ENCODE peak calls at places on chromosomes 16 and 17, in five cellular contexts. One of them, this sample, is unnamed.

GRCh38 chr17:13671771-13672170 is 70.0 kb upstream of the HS3ST3A1 start:
- DNase-seq in mesendoderm: peak
- DNase-seq in RPMI8226: no peak
- DNase-seq in stromal cell of bone marrow: no peak
- DNase-seq in stimulated activated CD4-positive, alpha-beta T cell treated with anti-CD3 and anti-CD28 coated beads, Interleukin-1b, Interleukin-23, amount 100 ng/mL, for 24 hours: peak
- DNase-seq in this sample: peak

GRCh38 chr16:55567382-55567781 is 898 bp downstream of the CAPNS2 start:
- DNase-seq in RPMI8226: no peak
- DNase-seq in stimulated activated CD4-positive, alpha-beta T cell treated with anti-CD3 and anti-CD28 coated beads, Interleukin-1b, Interleukin-23, amount 100 ng/mL, for 24 hours: no peak
- DNase-seq in mesendoderm: no peak
- DNase-seq in stromal cell of bone marrow: no peak
- DNase-seq in this sample: no peak

GRCh38 chr17:2108170-2108569 is 53.3 kb downstream of the HIC1 start:
- DNase-seq in RPMI8226: no peak
- DNase-seq in mesendoderm: no peak
- DNase-seq in stromal cell of bone marrow: peak
- DNase-seq in stimulated activated CD4-positive, alpha-beta T cell treated with anti-CD3 and anti-CD28 coated beads, Interleukin-1b, Interleukin-23, amount 100 ng/mL, for 24 hours: no peak
- DNase-seq in this sample: no peak

GRCh38 chr17:49522329-49522890 is 27.3 kb downstream of the NGFR start:
- DNase-seq in stromal cell of bone marrow: no peak
- DNase-seq in stimulated activated CD4-positive, alpha-beta T cell treated with anti-CD3 and anti-CD28 coated beads, Interleukin-1b, Interleukin-23, amount 100 ng/mL, for 24 hours: no peak
- DNase-seq in RPMI8226: no peak
- DNase-seq in mesendoderm: no peak
- DNase-seq in this sample: peak

GRCh38 chr17:44556854-44557606 is at the start of gene FZD2:
- DNase-seq in RPMI8226: peak
- DNase-seq in stimulated activated CD4-positive, alpha-beta T cell treated with anti-CD3 and anti-CD28 coated beads, Interleukin-1b, Interleukin-23, amount 100 ng/mL, for 24 hours: peak
- DNase-seq in stromal cell of bone marrow: peak
- DNase-seq in mesendoderm: peak
- DNase-seq in this sample: peak

GRCh38 chr17:65324977-65325376 is 187.8 kb downstream of the RGS9 start:
- DNase-seq in mesendoderm: no peak
- DNase-seq in stimulated activated CD4-positive, alpha-beta T cell treated with anti-CD3 and anti-CD28 coated beads, Interleukin-1b, Interleukin-23, amount 100 ng/mL, for 24 hours: no peak
- DNase-seq in RPMI8226: no peak
- DNase-seq in stromal cell of bone marrow: peak
- DNase-seq in this sample: no peak

GRCh38 chr17:61551255-61551742 is 39.7 kb downstream of the NACA2 start:
- DNase-seq in stimulated activated CD4-positive, alpha-beta T cell treated with anti-CD3 and anti-CD28 coated beads, Interleukin-1b, Interleukin-23, amount 100 ng/mL, for 24 hours: no peak
- DNase-seq in mesendoderm: peak
- DNase-seq in RPMI8226: peak
- DNase-seq in stromal cell of bone marrow: peak
- DNase-seq in this sample: peak

GRCh38 chr16:71961066-71962039 is 38.8 kb downstream of the PKD1L3 start:
- DNase-seq in mesendoderm: peak
- DNase-seq in RPMI8226: peak
- DNase-seq in stimulated activated CD4-positive, alpha-beta T cell treated with anti-CD3 and anti-CD28 coated beads, Interleukin-1b, Interleukin-23, amount 100 ng/mL, for 24 hours: peak
- DNase-seq in stromal cell of bone marrow: peak
- DNase-seq in this sample: peak

GRCh38 chr16:50908468-50908867 is 166.6 kb downstream of the CYLD start:
- DNase-seq in mesendoderm: no peak
- DNase-seq in stromal cell of bone marrow: no peak
- DNase-seq in stimulated activated CD4-positive, alpha-beta T cell treated with anti-CD3 and anti-CD28 coated beads, Interleukin-1b, Interleukin-23, amount 100 ng/mL, for 24 hours: no peak
- DNase-seq in RPMI8226: peak
- DNase-seq in this sample: no peak

GRCh38 chr16:11405331-11406176 is 60.3 kb downstream of the RMI2 start:
- DNase-seq in stromal cell of bone marrow: no peak
- DNase-seq in RPMI8226: peak
- DNase-seq in stimulated activated CD4-positive, alpha-beta T cell treated with anti-CD3 and anti-CD28 coated beads, Interleukin-1b, Interleukin-23, amount 100 ng/mL, for 24 hours: peak
- DNase-seq in mesendoderm: peak
- DNase-seq in this sample: peak

GRCh38 chr16:11251525-11252481 is 4.2 kb downstream of the SOCS1 start:
- DNase-seq in stromal cell of bone marrow: no peak
- DNase-seq in stimulated activated CD4-positive, alpha-beta T cell treated with anti-CD3 and anti-CD28 coated beads, Interleukin-1b, Interleukin-23, amount 100 ng/mL, for 24 hours: peak
- DNase-seq in mesendoderm: no peak
- DNase-seq in RPMI8226: peak
- DNase-seq in this sample: no peak

GRCh38 chr16:4481526-4481925 is 5.3 kb downstream of the HMOX2 start:
- DNase-seq in RPMI8226: no peak
- DNase-seq in stimulated activated CD4-positive, alpha-beta T cell treated with anti-CD3 and anti-CD28 coated beads, Interleukin-1b, Interleukin-23, amount 100 ng/mL, for 24 hours: no peak
- DNase-seq in mesendoderm: no peak
- DNase-seq in stromal cell of bone marrow: no peak
- DNase-seq in this sample: no peak

GRCh38 chr16:19137201-19137601 is 23.4 kb downstream of the ITPRIPL2 start:
- DNase-seq in stimulated activated CD4-positive, alpha-beta T cell treated with anti-CD3 and anti-CD28 coated beads, Interleukin-1b, Interleukin-23, amount 100 ng/mL, for 24 hours: no peak
- DNase-seq in RPMI8226: no peak
- DNase-seq in stromal cell of bone marrow: no peak
- DNase-seq in mesendoderm: no peak
- DNase-seq in this sample: no peak

GRCh38 chr17:68048996-68049395 is 13.5 kb downstream of the KPNA2 start:
- DNase-seq in stromal cell of bone marrow: no peak
- DNase-seq in mesendoderm: peak
- DNase-seq in stimulated activated CD4-positive, alpha-beta T cell treated with anti-CD3 and anti-CD28 coated beads, Interleukin-1b, Interleukin-23, amount 100 ng/mL, for 24 hours: no peak
- DNase-seq in RPMI8226: no peak
- DNase-seq in this sample: peak

GRCh38 chr16:25063102-25063501 is 47.9 kb upstream of the ARHGAP17 start:
- DNase-seq in RPMI8226: no peak
- DNase-seq in stimulated activated CD4-positive, alpha-beta T cell treated with anti-CD3 and anti-CD28 coated beads, Interleukin-1b, Interleukin-23, amount 100 ng/mL, for 24 hours: no peak
- DNase-seq in mesendoderm: no peak
- DNase-seq in stromal cell of bone marrow: no peak
- DNase-seq in this sample: no peak

GRCh38 chr17:62562656-62563055 is 64.8 kb upstream of the MRC2 start:
- DNase-seq in stromal cell of bone marrow: peak
- DNase-seq in stimulated activated CD4-positive, alpha-beta T cell treated with anti-CD3 and anti-CD28 coated beads, Interleukin-1b, Interleukin-23, amount 100 ng/mL, for 24 hours: no peak
- DNase-seq in mesendoderm: no peak
- DNase-seq in RPMI8226: no peak
- DNase-seq in this sample: no peak

GRCh38 chr17:12800855-12801365 is 11.6 kb downstream of the ARHGAP44 start:
- DNase-seq in stimulated activated CD4-positive, alpha-beta T cell treated with anti-CD3 and anti-CD28 coated beads, Interleukin-1b, Interleukin-23, amount 100 ng/mL, for 24 hours: no peak
- DNase-seq in RPMI8226: no peak
- DNase-seq in stromal cell of bone marrow: no peak
- DNase-seq in mesendoderm: no peak
- DNase-seq in this sample: no peak

GRCh38 chr17:31052187-31052889 is 42.4 kb upstream of the NF1 start:
- DNase-seq in RPMI8226: no peak
- DNase-seq in stimulated activated CD4-positive, alpha-beta T cell treated with anti-CD3 and anti-CD28 coated beads, Interleukin-1b, Interleukin-23, amount 100 ng/mL, for 24 hours: no peak
- DNase-seq in stromal cell of bone marrow: peak
- DNase-seq in mesendoderm: peak
- DNase-seq in this sample: no peak

GRCh38 chr17:28725166-28725659 is 820 bp downstream of the TLCD1 start:
- DNase-seq in stimulated activated CD4-positive, alpha-beta T cell treated with anti-CD3 and anti-CD28 coated beads, Interleukin-1b, Interleukin-23, amount 100 ng/mL, for 24 hours: no peak
- DNase-seq in mesendoderm: peak
- DNase-seq in RPMI8226: no peak
- DNase-seq in stromal cell of bone marrow: no peak
- DNase-seq in this sample: peak

GRCh38 chr17:62704381-62704971 is 77.0 kb downstream of the MRC2 start:
- DNase-seq in stimulated activated CD4-positive, alpha-beta T cell treated with anti-CD3 and anti-CD28 coated beads, Interleukin-1b, Interleukin-23, amount 100 ng/mL, for 24 hours: no peak
- DNase-seq in mesendoderm: peak
- DNase-seq in stromal cell of bone marrow: no peak
- DNase-seq in RPMI8226: no peak
- DNase-seq in this sample: peak

GRCh38 chr16:10881479-10882030 is 4.6 kb downstream of the CIITA start:
- DNase-seq in mesendoderm: no peak
- DNase-seq in stromal cell of bone marrow: no peak
- DNase-seq in stimulated activated CD4-positive, alpha-beta T cell treated with anti-CD3 and anti-CD28 coated beads, Interleukin-1b, Interleukin-23, amount 100 ng/mL, for 24 hours: no peak
- DNase-seq in RPMI8226: peak
- DNase-seq in this sample: no peak